ENCODE peak calls at places on chromosomes 7 and 10, in six cellular contexts. J is HepG2, U is A549, W is K562, L is GM12878, H is endothelial cell of umbilical vein. E is an unnamed sample.

GRCh38 chr7:26443761-26444160 is 152.1 kb downstream of the SNX10 start:
- DNase-seq in J (no peak), W (no peak), U (no peak), L (no peak), H (no peak), E (no peak)

GRCh38 chr10:88162852-88163251 is 299.4 kb downstream of the PTEN start:
- DNase-seq in H (peak), U (no peak), W (no peak), L (no peak), J (no peak), E (no peak)

GRCh38 chr10:97821308-97822038 is 28.2 kb upstream of the GOLGA7B start:
- DNase-seq in J (no peak), U (no peak), L (no peak), H (no peak), W (no peak), E (no peak)

GRCh38 chr7:139762886-139763285 is 14.9 kb downstream of the HIPK2 start:
- DNase-seq in U (no peak), L (no peak), W (no peak), J (no peak), H (peak), E (no peak)

GRCh38 chr7:132579260-132579899 is 3.1 kb upstream of the PLXNA4 start:
- DNase-seq in W (no peak), L (no peak), H (no peak), U (no peak), J (no peak), E (no peak)

GRCh38 chr10:91198781-91199180 is 21.7 kb upstream of the PCGF5 start:
- DNase-seq in L (peak), W (no peak), U (no peak), J (no peak), H (no peak), E (peak)

GRCh38 chr7:156379242-156380070 is 261.1 kb upstream of the RNF32 start:
- DNase-seq in L (no peak), W (no peak), J (peak), H (no peak), U (no peak), E (no peak)

GRCh38 chr10:13608246-13608853 is 21.6 kb downstream of the PRPF18 start:
- DNase-seq in H (peak), J (no peak), W (no peak), U (no peak), L (no peak), E (no peak)

GRCh38 chr7:30354791-30355190 is 70.4 kb downstream of the ZNRF2 start:
- DNase-seq in U (no peak), J (no peak), W (no peak), H (no peak), L (no peak), E (no peak)

GRCh38 chr7:74026406-74027123 is 1.4 kb upstream of the ELN start:
- DNase-seq in W (peak), H (peak), L (no peak), J (peak), U (peak), E (peak)

GRCh38 chr10:22823109-22823508 is 104.7 kb upstream of the ARMC3 start:
- DNase-seq in H (peak), W (no peak), J (peak), U (peak), L (peak), E (no peak)

GRCh38 chr7:108314049-108314448 is 142.2 kb downstream of the NRCAM start:
- DNase-seq in L (no peak), H (no peak), W (no peak), J (no peak), U (no peak), E (no peak)

GRCh38 chr7:108358553-108358952 is 97.7 kb downstream of the NRCAM start:
- DNase-seq in L (no peak), W (no peak), U (peak), H (no peak), J (peak), E (no peak)

GRCh38 chr7:129655801-129656200 is 44.3 kb downstream of the NRF1 start:
- DNase-seq in W (no peak), J (no peak), H (no peak), U (no peak), L (peak), E (no peak)

GRCh38 chr10:112956631-112957350 is 6.7 kb downstream of the TCF7L2 start:
- DNase-seq in U (no peak), W (no peak), J (no peak), L (no peak), H (peak), E (no peak)

GRCh38 chr7:32285698-32286097 is 204.5 kb downstream of the LSM5 start:
- DNase-seq in L (no peak), W (no peak), H (no peak), U (no peak), J (no peak), E (no peak)

GRCh38 chr7:44713680-44714335 is 34.8 kb upstream of the ZMIZ2 start:
- DNase-seq in L (no peak), W (no peak), U (no peak), H (no peak), J (no peak), E (no peak)

GRCh38 chr10:132396495-132397035 is 435 bp upstream of the PWWP2B start:
- DNase-seq in W (peak), J (peak), H (no peak), L (no peak), U (peak), E (peak)

GRCh38 chr10:43042503-43043341 is 34.1 kb upstream of the RET start:
- DNase-seq in H (no peak), J (no peak), L (no peak), U (no peak), W (no peak), E (peak)

GRCh38 chr7:81845628-81846259 is 75.9 kb upstream of the HGF start:
- DNase-seq in L (peak), J (no peak), W (no peak), H (peak), U (no peak), E (peak)

GRCh38 chr7:4241791-4242190 is 440.3 kb upstream of the FOXK1 start:
- DNase-seq in U (peak), J (no peak), H (no peak), L (no peak), W (no peak), E (no peak)

GRCh38 chr10:128069351-128070051 is 56.7 kb downstream of the MKI67 start:
- DNase-seq in U (peak), L (no peak), W (peak), J (peak), H (peak), E (peak)

GRCh38 chr10:93580824-93581223 is 14.4 kb downstream of the FFAR4 start:
- DNase-seq in W (no peak), L (no peak), H (no peak), J (no peak), U (peak), E (no peak)

GRCh38 chr7:37336259-37336658 is 112.4 kb downstream of the ELMO1 start:
- DNase-seq in W (no peak), H (no peak), L (peak), U (no peak), J (no peak), E (no peak)

GRCh38 chr7:127943541-127944521 is 87.4 kb downstream of the LRRC4 start:
- DNase-seq in W (peak), H (no peak), U (no peak), J (no peak), L (no peak), E (no peak)

GRCh38 chr7:37425504-37425903 is 23.2 kb downstream of the ELMO1 start:
- DNase-seq in U (no peak), L (no peak), H (no peak), J (no peak), W (no peak), E (peak)

GRCh38 chr7:28867181-28867580 is 90.9 kb downstream of the TRIL start:
- DNase-seq in L (no peak), W (no peak), J (no peak), U (no peak), H (no peak), E (no peak)

GRCh38 chr7:17460665-17461064 is 162.2 kb downstream of the AHR start:
- DNase-seq in U (no peak), L (no peak), W (no peak), H (no peak), J (no peak), E (no peak)

GRCh38 chr7:68547181-68547580 is 1051.1 kb upstream of the AUTS2 start:
- DNase-seq in W (no peak), J (no peak), H (no peak), L (no peak), U (no peak), E (no peak)

GRCh38 chr10:13913890-13914289 is 327.1 kb downstream of the PRPF18 start:
- DNase-seq in U (no peak), W (no peak), L (peak), J (no peak), H (no peak), E (no peak)

GRCh38 chr7:156986378-156986777 is 24.1 kb downstream of the MNX1 start:
- DNase-seq in H (no peak), L (no peak), J (no peak), U (no peak), W (no peak), E (no peak)

GRCh38 chr7:91112902-91113321 is 151.3 kb upstream of the FZD1 start:
- DNase-seq in H (no peak), W (no peak), J (no peak), L (no peak), U (no peak), E (no peak)

GRCh38 chr7:77753173-77753572 is 45.1 kb downstream of the TMEM60 start:
- DNase-seq in W (no peak), J (no peak), H (no peak), U (no peak), L (no peak), E (no peak)

GRCh38 chr7:122528879-122529481 is 169.9 kb downstream of the RNF133 start:
- DNase-seq in L (no peak), H (peak), W (peak), J (peak), U (peak), E (peak)

GRCh38 chr7:48089415-48089975 is 430 bp downstream of the UPP1 start:
- DNase-seq in W (peak), J (no peak), U (no peak), H (no peak), L (no peak), E (no peak)

GRCh38 chr7:47453093-47454056 is 128.5 kb downstream of the TNS3 start:
- DNase-seq in L (no peak), W (no peak), J (no peak), H (peak), U (no peak), E (peak)

GRCh38 chr7:366171-366916 is 76.4 kb downstream of the FOXL3 start:
- DNase-seq in W (no peak), U (no peak), L (no peak), H (peak), J (no peak), E (peak)

GRCh38 chr10:7291487-7292113 is 119.2 kb downstream of the SFMBT2 start:
- DNase-seq in H (no peak), W (no peak), J (no peak), L (no peak), U (peak), E (no peak)

GRCh38 chr7:69002416-69002815 is 595.9 kb upstream of the AUTS2 start:
- DNase-seq in W (no peak), U (peak), L (no peak), H (no peak), J (no peak), E (no peak)

GRCh38 chr7:74282748-74283459 is 6.3 kb upstream of the CLIP2 start:
- DNase-seq in H (no peak), U (no peak), W (no peak), L (no peak), J (peak), E (no peak)

DNA sequence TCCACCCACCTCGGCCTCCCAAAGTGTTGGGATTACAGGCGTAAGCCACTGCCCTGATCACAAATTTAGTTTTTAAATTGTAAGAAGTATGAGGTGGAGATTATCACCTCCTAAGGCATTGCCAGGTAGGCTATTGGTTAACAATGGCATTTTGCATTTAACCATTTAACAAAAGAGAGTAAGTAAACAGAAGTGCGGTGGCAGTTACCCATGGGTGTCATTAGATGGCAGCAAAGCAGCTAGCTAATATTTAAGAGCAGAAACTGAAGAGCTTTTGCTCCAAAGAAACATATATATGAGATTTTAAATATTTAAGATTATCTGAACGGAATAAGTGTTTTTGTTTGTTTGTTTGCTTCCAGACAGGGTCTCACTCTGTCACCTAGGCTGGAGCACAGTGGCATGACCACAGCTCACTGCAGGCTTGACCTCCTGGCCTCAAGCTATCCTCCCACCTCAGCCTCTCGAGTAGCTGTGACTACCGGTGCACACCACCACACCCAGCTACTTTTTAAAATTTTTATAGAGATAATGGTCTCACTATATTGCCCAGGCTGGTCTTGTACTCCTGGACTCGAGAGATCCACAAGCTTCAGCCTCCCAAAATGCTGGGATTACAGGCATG is 325.5 kb upstream of the C7orf33 start:
- DNase-seq in U (peak), W (peak), J (peak), L (no peak), H (no peak), E (peak)
- TF ChIP-seq MAX in U (no peak), W (no peak), J (no peak), L (no peak), H (no peak), E (no peak)

DNA sequence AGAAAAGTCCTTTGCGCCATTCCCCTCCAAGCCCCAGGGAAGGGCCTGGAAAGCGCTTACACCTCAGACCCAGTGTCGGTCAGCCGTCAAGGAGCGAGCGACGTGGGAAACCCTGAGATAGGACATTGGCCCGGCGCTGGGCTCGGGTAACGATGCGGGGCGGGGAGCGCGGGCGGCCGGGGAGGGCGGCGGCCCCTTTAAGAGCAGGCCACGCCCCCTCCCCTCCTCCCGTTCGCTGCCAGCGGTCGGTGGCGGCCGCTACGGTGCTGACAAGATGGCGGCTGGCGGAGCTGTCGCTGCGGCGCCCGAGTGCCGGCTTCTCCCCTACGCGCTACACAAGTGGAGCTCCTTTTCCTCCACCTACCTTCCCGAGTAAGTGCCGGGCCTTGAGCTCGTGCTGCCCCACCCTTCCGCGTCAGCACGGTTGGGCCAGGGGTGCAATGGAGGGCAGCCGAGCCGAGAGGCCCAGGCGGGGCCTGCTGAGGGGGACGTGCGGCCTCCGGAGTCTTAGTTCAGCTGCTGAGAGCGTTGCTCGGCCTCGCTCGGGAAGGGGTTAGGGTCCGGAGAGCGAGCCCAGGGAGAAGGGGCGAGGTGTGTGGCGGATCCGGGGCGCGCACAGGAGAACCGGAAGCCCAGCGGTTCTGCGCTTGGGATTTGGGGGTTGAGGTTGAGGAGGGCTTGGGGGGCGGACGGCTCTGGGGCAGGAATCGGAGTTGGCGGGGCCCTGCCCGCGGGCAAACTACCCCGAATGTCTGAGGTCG is at the start of gene MKLN1:
- DNase-seq in H (peak), L (peak), U (peak), W (peak), J (peak), E (peak)
- TF ChIP-seq POLR2A in H (peak), L (peak), U (peak), W (peak), J (peak), E (peak)

DNA sequence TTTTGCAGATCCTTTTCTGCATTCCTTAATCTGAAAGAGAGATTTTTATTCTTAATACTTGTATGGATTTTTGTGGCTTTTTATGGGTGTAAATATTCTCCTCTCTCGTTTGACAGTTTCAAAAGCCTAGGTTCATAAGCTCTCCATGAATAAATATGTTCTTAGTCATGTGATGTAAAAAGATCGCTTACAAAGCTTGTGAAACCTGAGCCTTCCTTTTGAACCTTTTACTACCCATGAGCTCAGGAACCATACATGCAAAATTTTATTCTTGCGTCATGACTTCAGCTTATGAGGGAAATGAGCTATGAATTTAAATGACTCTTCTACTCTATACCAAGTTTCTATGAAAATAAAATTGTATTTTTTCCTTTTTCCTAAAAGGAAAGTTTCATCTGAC is 98.7 kb downstream of the POLL start:
- DNase-seq in L (no peak), U (no peak), W (no peak), H (no peak), J (peak), E (peak)
- TF ChIP-seq MYC in L (no peak), U (no peak), W (no peak), H (no peak), J (no peak), E (no peak)

GRCh38 chr7:16420329-16420648 is 1.0 kb downstream of the CRPPA start:
- DNase-seq in L (no peak), J (no peak), H (no peak), U (no peak), W (no peak), E (no peak)

GRCh38 chr7:16422100-16422430 is 727 bp upstream of the CRPPA start:
- DNase-seq in J (no peak), H (no peak), W (no peak), U (no peak), L (no peak), E (peak)

GRCh38 chr7:16422917-16423316 is 1.6 kb upstream of the CRPPA start:
- DNase-seq in H (no peak), U (peak), L (no peak), W (peak), J (no peak), E (peak)

GRCh38 chr7:16420649-16421332 is 547 bp downstream of the CRPPA start:
- DNase-seq in J (peak), L (peak), H (peak), U (peak), W (peak), E (peak)

GRCh38 chr7:16421333-16422099 is at the start of gene CRPPA:
- DNase-seq in W (peak), L (no peak), J (peak), U (peak), H (peak), E (peak)
- TF ChIP-seq MAX in W (no peak), L (no peak), J (peak), U (peak), H (no peak), E (no peak)

E was measured in NB4.